ENCODE peak calls at places on chromosomes 6 and 20, in seven cellular contexts. One of them, this sample, is unnamed.

GRCh38 chr6:21504790-21505189 is 88.8 kb upstream of the SOX4 start:
- DNase-seq in heart right ventricle: no peak
- DNase-seq in astrocyte of the spinal cord: no peak
- DNase-seq in breast epithelium: no peak
- DNase-seq in A549: no peak
- DNase-seq in astrocyte of the cerebellum: no peak
- DNase-seq in ovary: no peak
- DNase-seq in this sample: no peak

GRCh38 chr6:24931752-24932691 is 3.7 kb downstream of the RIPOR2 start:
- DNase-seq in heart right ventricle: no peak
- DNase-seq in astrocyte of the spinal cord: peak; percentile 79
- DNase-seq in breast epithelium: no peak
- DNase-seq in A549: no peak
- DNase-seq in astrocyte of the cerebellum: peak; percentile 67
- DNase-seq in ovary: no peak
- DNase-seq in this sample: peak; percentile 54

GRCh38 chr6:132763269-132763668 is 5.6 kb upstream of the VNN2 start:
- DNase-seq in heart right ventricle: peak; percentile 16
- DNase-seq in astrocyte of the spinal cord: no peak
- DNase-seq in breast epithelium: no peak
- DNase-seq in A549: no peak
- DNase-seq in astrocyte of the cerebellum: no peak
- DNase-seq in ovary: no peak
- DNase-seq in this sample: no peak

GRCh38 chr6:92521553-92521952 is 897.8 kb downstream of the EPHA7 start:
- DNase-seq in heart right ventricle: no peak
- DNase-seq in astrocyte of the spinal cord: no peak
- DNase-seq in breast epithelium: no peak
- DNase-seq in A549: no peak
- DNase-seq in astrocyte of the cerebellum: no peak
- DNase-seq in ovary: no peak
- DNase-seq in this sample: peak; percentile 16

GRCh38 chr20:41141153-41141815 is 3.9 kb downstream of the PLCG1 start:
- DNase-seq in heart right ventricle: peak; percentile 77
- DNase-seq in astrocyte of the spinal cord: peak; percentile 56
- DNase-seq in breast epithelium: no peak
- DNase-seq in A549: no peak
- DNase-seq in astrocyte of the cerebellum: no peak
- DNase-seq in ovary: no peak
- DNase-seq in this sample: no peak

GRCh38 chr6:36968266-36968977 is 13.9 kb downstream of the PI16 start:
- DNase-seq in heart right ventricle: no peak
- DNase-seq in astrocyte of the spinal cord: no peak
- DNase-seq in breast epithelium: no peak
- DNase-seq in A549: no peak
- DNase-seq in astrocyte of the cerebellum: no peak
- DNase-seq in ovary: peak; percentile 52
- DNase-seq in this sample: peak; percentile 50

GRCh38 chr20:50772418-50773185 is 22.3 kb upstream of the BCAS4 start:
- DNase-seq in heart right ventricle: no peak
- DNase-seq in astrocyte of the spinal cord: no peak
- DNase-seq in breast epithelium: peak; percentile 9
- DNase-seq in A549: no peak
- DNase-seq in astrocyte of the cerebellum: no peak
- DNase-seq in ovary: no peak
- DNase-seq in this sample: no peak

GRCh38 chr6:786946-787763 is 94.2 kb upstream of the EXOC2 start:
- DNase-seq in heart right ventricle: no peak
- DNase-seq in astrocyte of the spinal cord: no peak
- DNase-seq in breast epithelium: no peak
- DNase-seq in A549: peak; percentile 26
- DNase-seq in astrocyte of the cerebellum: no peak
- DNase-seq in ovary: no peak
- DNase-seq in this sample: no peak

GRCh38 chr6:158596861-158597260 is 37.0 kb downstream of the TMEM181 start:
- DNase-seq in heart right ventricle: no peak
- DNase-seq in astrocyte of the spinal cord: no peak
- DNase-seq in breast epithelium: no peak
- DNase-seq in A549: no peak
- DNase-seq in astrocyte of the cerebellum: no peak
- DNase-seq in ovary: no peak
- DNase-seq in this sample: no peak

GRCh38 chr6:49549691-49550412 is 616 bp upstream of the C6orf141 start:
- DNase-seq in heart right ventricle: no peak
- DNase-seq in astrocyte of the spinal cord: no peak
- DNase-seq in breast epithelium: no peak
- DNase-seq in A549: no peak
- DNase-seq in astrocyte of the cerebellum: no peak
- DNase-seq in ovary: no peak
- DNase-seq in this sample: no peak

GRCh38 chr20:5949943-5950270 is 426 bp downstream of the TRMT6 start:
- DNase-seq in heart right ventricle: no peak
- DNase-seq in astrocyte of the spinal cord: no peak
- DNase-seq in breast epithelium: no peak
- DNase-seq in A549: no peak
- DNase-seq in astrocyte of the cerebellum: no peak
- DNase-seq in ovary: no peak
- DNase-seq in this sample: no peak

GRCh38 chr6:29926081-29926794 is 16.1 kb upstream of the HLA-A start:
- DNase-seq in heart right ventricle: peak; percentile 20
- DNase-seq in astrocyte of the spinal cord: peak; percentile 26
- DNase-seq in breast epithelium: no peak
- DNase-seq in A549: no peak
- DNase-seq in astrocyte of the cerebellum: no peak
- DNase-seq in ovary: peak; percentile 49
- DNase-seq in this sample: peak; percentile 5

GRCh38 chr6:80003841-80004198 is 629 bp upstream of the TTK start:
- DNase-seq in heart right ventricle: no peak
- DNase-seq in astrocyte of the spinal cord: no peak
- DNase-seq in breast epithelium: peak; percentile 21
- DNase-seq in A549: no peak
- DNase-seq in astrocyte of the cerebellum: no peak
- DNase-seq in ovary: no peak
- DNase-seq in this sample: no peak

GRCh38 chr20:2838170-2838797 is 2.2 kb downstream of the PCED1A start:
- DNase-seq in heart right ventricle: no peak
- DNase-seq in astrocyte of the spinal cord: no peak
- DNase-seq in breast epithelium: no peak
- DNase-seq in A549: no peak
- DNase-seq in astrocyte of the cerebellum: no peak
- DNase-seq in ovary: no peak
- DNase-seq in this sample: no peak

GRCh38 chr6:148440021-148440420 is 97.4 kb downstream of the SASH1 start:
- DNase-seq in heart right ventricle: no peak
- DNase-seq in astrocyte of the spinal cord: no peak
- DNase-seq in breast epithelium: no peak
- DNase-seq in A549: no peak
- DNase-seq in astrocyte of the cerebellum: no peak
- DNase-seq in ovary: no peak
- DNase-seq in this sample: no peak

DNA sequence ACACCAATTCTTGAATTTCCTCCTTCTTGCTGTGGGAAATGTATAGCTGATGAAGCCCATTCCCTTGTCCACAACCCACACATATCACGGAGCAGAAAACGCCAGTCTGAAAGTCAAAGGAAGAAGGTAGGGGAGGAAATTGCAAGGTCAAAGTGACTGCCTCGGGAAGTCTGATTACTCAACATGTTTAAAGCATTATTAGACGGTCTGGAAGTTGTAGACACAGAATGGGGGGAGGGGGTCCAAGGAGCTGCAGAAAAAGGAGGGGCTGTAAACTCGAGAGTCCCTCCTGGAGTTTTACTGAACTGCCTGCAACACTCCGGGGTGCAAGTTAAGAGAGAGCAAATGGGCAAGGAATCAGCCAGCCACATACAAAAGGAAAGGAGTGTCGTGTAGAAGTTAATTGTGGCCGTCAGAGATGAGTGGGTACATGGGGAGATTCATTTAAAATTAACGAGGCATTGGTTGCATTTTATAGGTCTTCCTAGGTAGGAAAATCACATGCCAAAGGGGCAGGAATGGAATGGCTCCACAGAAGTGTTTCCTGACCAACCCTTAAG is 417.6 kb upstream of the JARID2 start:
- DNase-seq in heart right ventricle: no peak
- DNase-seq in astrocyte of the spinal cord: no peak
- DNase-seq in breast epithelium: no peak
- DNase-seq in A549: no peak
- DNase-seq in astrocyte of the cerebellum: no peak
- DNase-seq in ovary: no peak
- DNase-seq in this sample: no peak
- H3K4me3 ChIP-seq in heart right ventricle: no peak overlapping the region
- H3K4me3 ChIP-seq in astrocyte of the spinal cord: no peak overlapping the region
- H3K4me3 ChIP-seq in breast epithelium: no peak overlapping the region
- H3K4me3 ChIP-seq in A549: no peak overlapping the region
- H3K4me3 ChIP-seq in astrocyte of the cerebellum: no peak overlapping the region
- H3K4me3 ChIP-seq in ovary: no peak overlapping the region
- H3K4me3 ChIP-seq in this sample: no peak overlapping the region

DNA sequence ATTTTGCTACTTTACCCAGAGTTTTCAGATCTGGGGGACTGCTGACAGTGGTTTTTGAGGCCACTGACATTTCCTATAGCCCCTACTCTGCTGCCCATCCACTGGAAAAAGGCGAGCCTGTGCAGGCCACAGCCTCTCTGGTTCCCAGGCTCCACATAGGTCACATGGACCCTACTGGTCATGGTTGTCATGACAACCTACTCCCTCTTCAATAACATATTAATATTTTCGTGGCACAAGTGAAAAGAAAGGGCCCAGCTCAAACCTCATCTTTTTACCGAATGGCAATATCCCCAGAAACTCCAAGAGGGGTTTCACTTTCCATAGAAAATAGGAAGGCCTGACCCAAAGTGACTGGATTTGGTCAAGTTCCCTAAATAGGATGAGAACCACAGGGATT is 11.0 kb upstream of the FOXO3 start:
- DNase-seq in heart right ventricle: no peak
- DNase-seq in astrocyte of the spinal cord: peak; percentile 10
- DNase-seq in breast epithelium: no peak
- DNase-seq in A549: peak; percentile 14
- DNase-seq in astrocyte of the cerebellum: no peak
- DNase-seq in ovary: no peak
- DNase-seq in this sample: no peak
- TF ChIP-seq CTCF in heart right ventricle: no peak
- TF ChIP-seq CTCF in astrocyte of the spinal cord: no peak
- TF ChIP-seq CTCF in breast epithelium: no peak
- TF ChIP-seq CTCF in A549: no peak
- TF ChIP-seq CTCF in astrocyte of the cerebellum: no peak
- TF ChIP-seq CTCF in ovary: no peak
- TF ChIP-seq CTCF in this sample: no peak

GRCh38 chr6:138953451-138953850 is 34.6 kb downstream of the REPS1 start:
- DNase-seq in heart right ventricle: no peak
- DNase-seq in astrocyte of the spinal cord: peak; percentile 59
- DNase-seq in breast epithelium: no peak
- DNase-seq in A549: no peak
- DNase-seq in astrocyte of the cerebellum: peak; percentile 27
- DNase-seq in ovary: no peak
- DNase-seq in this sample: peak; percentile 79
- H3K4me3 ChIP-seq in heart right ventricle: no peak overlapping the region
- H3K4me3 ChIP-seq in astrocyte of the spinal cord: no peak overlapping the region
- H3K4me3 ChIP-seq in breast epithelium: no peak overlapping the region
- H3K4me3 ChIP-seq in A549: no peak overlapping the region
- H3K4me3 ChIP-seq in astrocyte of the cerebellum: no peak overlapping the region
- H3K4me3 ChIP-seq in ovary: no peak overlapping the region
- H3K4me3 ChIP-seq in this sample: no peak overlapping the region

DNA sequence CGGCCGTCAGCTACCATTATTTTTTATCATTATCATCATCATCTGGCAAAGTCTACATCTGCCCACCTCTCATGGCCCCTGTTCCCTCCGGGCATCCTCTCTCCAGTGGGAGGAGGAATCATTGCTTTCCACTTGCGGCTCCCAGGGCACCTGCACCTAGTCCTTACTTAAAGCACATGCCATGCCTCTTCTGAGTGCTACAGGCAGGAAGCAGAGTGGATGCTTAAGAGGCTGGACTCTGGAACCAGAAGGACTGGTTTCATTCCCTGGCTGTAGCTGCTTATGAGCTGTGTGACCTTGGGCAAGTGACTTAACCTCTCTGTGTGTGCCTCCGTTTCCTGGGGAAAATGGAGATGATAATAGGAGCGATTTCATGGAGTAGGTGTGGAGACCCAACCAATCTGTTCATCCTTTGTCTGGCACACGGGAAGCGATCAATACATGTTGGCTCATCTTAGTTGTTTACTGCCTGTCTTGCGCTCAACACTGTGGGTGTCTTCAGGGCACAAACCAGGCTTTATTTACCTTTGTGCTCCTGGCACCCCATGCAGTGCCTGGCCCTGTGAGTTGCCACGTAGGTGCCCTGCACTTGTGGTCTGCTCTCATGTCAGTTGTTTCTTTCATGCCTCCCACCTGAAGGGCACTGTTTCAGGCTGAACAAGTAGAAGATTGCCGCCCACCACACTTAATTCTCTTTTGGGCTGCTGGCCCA is 317.0 kb upstream of the SULF2 start:
- DNase-seq in heart right ventricle: no peak
- DNase-seq in astrocyte of the spinal cord: no peak
- DNase-seq in breast epithelium: no peak
- DNase-seq in A549: no peak
- DNase-seq in astrocyte of the cerebellum: no peak
- DNase-seq in ovary: no peak
- DNase-seq in this sample: no peak
- TF ChIP-seq CTCF in heart right ventricle: no peak
- TF ChIP-seq CTCF in astrocyte of the spinal cord: no peak
- TF ChIP-seq CTCF in breast epithelium: no peak
- TF ChIP-seq CTCF in A549: no peak
- TF ChIP-seq CTCF in astrocyte of the cerebellum: no peak
- TF ChIP-seq CTCF in ovary: no peak
- TF ChIP-seq CTCF in this sample: no peak

DNA sequence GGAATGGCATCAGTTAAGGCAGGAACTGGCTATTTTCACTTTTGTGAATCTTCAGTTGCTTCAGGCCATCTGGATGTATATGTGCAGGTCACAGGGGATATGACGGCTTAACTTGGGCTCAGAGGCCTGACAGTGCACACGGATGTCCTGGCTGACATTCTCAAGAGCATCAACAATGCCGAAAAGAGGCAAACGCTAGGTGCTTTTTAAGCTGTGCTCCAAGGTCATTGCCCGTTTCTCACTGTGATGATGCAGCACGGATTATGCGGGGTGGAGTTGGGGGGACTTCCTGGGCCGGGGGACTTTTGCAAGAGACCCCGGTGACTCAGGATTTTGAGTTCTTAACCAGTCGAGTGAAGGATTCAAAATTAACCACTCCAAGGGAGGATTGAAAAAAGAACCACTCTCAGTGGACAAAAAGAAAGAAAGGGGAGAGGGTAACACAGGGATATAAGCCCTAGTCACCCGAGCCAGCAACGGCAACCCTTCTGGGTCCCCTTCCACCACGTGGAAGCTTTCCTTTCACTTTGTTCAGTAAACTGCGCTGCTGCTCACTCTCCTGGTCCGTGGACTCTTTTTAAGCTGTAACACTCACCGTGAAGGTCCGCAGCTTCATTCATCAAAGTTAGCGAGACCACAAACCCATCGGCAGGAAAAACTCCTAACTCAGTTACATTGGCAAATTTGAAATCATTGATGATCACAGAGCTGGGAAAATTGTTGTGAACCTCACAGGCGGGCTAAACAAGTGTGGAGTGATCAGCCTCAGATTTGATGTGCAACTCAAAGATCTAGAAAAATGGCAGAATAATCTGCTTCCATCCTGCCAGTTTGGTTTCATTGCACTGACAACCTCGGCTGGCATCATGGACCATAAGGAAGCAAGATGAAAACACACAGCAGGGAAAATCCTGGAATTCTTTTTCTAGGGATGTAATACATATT is 199.2 kb downstream of the ARID1B start:
- DNase-seq in heart right ventricle: no peak
- DNase-seq in astrocyte of the spinal cord: peak; percentile 63
- DNase-seq in breast epithelium: no peak
- DNase-seq in A549: no peak
- DNase-seq in astrocyte of the cerebellum: no peak
- DNase-seq in ovary: no peak
- DNase-seq in this sample: no peak
- H3K4me3 ChIP-seq in heart right ventricle: peak overlapping the region; percentile 27
- H3K4me3 ChIP-seq in astrocyte of the spinal cord: peak overlapping the region; percentile 39
- H3K4me3 ChIP-seq in breast epithelium: peak overlapping the region; percentile 27
- H3K4me3 ChIP-seq in A549: no peak overlapping the region
- H3K4me3 ChIP-seq in astrocyte of the cerebellum: peak overlapping the region; percentile 37
- H3K4me3 ChIP-seq in ovary: no peak overlapping the region
- H3K4me3 ChIP-seq in this sample: peak overlapping the region; percentile 8

This sample was measured in bronchial epithelial cell.